ENCODE peak calls at places on chromosome 6, in four cellular contexts. One of them, this sample, is unnamed.

GRCh38 chr6:7129784-7130569 is 22.2 kb downstream of the RREB1 start:
- DNase-seq in cardiac muscle cell: no peak
- DNase-seq in A549: no peak
- DNase-seq in body of pancreas: peak; percentile 71
- DNase-seq in this sample: no peak

GRCh38 chr6:7418238-7418905 is 28.8 kb downstream of the RIOK1 start:
- DNase-seq in cardiac muscle cell: no peak
- DNase-seq in A549: peak; percentile 80
- DNase-seq in body of pancreas: no peak
- DNase-seq in this sample: no peak

GRCh38 chr6:158744986-158745430 is 74.2 kb downstream of the EZR start:
- DNase-seq in cardiac muscle cell: peak; percentile 61
- DNase-seq in A549: no peak
- DNase-seq in body of pancreas: no peak
- DNase-seq in this sample: no peak

GRCh38 chr6:99282479-99283062 is 66.9 kb downstream of the FAXC start:
- DNase-seq in cardiac muscle cell: peak; percentile 27
- DNase-seq in A549: peak; percentile 10
- DNase-seq in body of pancreas: no peak
- DNase-seq in this sample: no peak

GRCh38 chr6:2579241-2579761 is 171.4 kb downstream of the MYLK4 start:
- DNase-seq in cardiac muscle cell: peak; percentile 26
- DNase-seq in A549: no peak
- DNase-seq in body of pancreas: no peak
- DNase-seq in this sample: no peak

GRCh38 chr6:167778497-167779122 is 48.1 kb upstream of the AFDN start:
- DNase-seq in cardiac muscle cell: no peak
- DNase-seq in A549: no peak
- DNase-seq in body of pancreas: peak; percentile 52
- DNase-seq in this sample: peak; percentile 76

GRCh38 chr6:20802596-20802995 is 268.3 kb downstream of the CDKAL1 start:
- DNase-seq in cardiac muscle cell: no peak
- DNase-seq in A549: no peak
- DNase-seq in body of pancreas: no peak
- DNase-seq in this sample: no peak

GRCh38 chr6:11043961-11044711 is at the start of gene ELOVL2:
- DNase-seq in cardiac muscle cell: peak; percentile 83
- DNase-seq in A549: peak; percentile 56
- DNase-seq in body of pancreas: peak; percentile 59
- DNase-seq in this sample: no peak

GRCh38 chr6:166515072-166515810 is 71.2 kb downstream of the RAMACL start:
- DNase-seq in cardiac muscle cell: no peak
- DNase-seq in A549: peak; percentile 24
- DNase-seq in body of pancreas: no peak
- DNase-seq in this sample: no peak

GRCh38 chr6:21033575-21034026 is 499.3 kb downstream of the CDKAL1 start:
- DNase-seq in cardiac muscle cell: no peak
- DNase-seq in A549: peak; percentile 14
- DNase-seq in body of pancreas: peak; percentile 28
- DNase-seq in this sample: no peak

GRCh38 chr6:24401458-24401857 is 1.3 kb upstream of the MRS2 start:
- DNase-seq in cardiac muscle cell: peak; percentile 15
- DNase-seq in A549: no peak
- DNase-seq in body of pancreas: no peak
- DNase-seq in this sample: peak; percentile 50

GRCh38 chr6:159107451-159108260 is 61.5 kb upstream of the FNDC1 start:
- DNase-seq in cardiac muscle cell: no peak
- DNase-seq in A549: no peak
- DNase-seq in body of pancreas: no peak
- DNase-seq in this sample: no peak

GRCh38 chr6:15504040-15504491 is 158.8 kb downstream of the DTNBP1 start:
- DNase-seq in cardiac muscle cell: no peak
- DNase-seq in A549: no peak
- DNase-seq in body of pancreas: no peak
- DNase-seq in this sample: no peak
- TF ChIP-seq CTCF in cardiac muscle cell: peak; percentile 15
- TF ChIP-seq CTCF in A549: no peak
- TF ChIP-seq CTCF in body of pancreas: no peak
- TF ChIP-seq CTCF in this sample: no peak

GRCh38 chr6:120826253-120826652 is 508.0 kb downstream of the TBC1D32 start:
- DNase-seq in cardiac muscle cell: peak; percentile 61
- DNase-seq in A549: peak; percentile 23
- DNase-seq in body of pancreas: peak; percentile 78
- DNase-seq in this sample: peak; percentile 47
- TF ChIP-seq CTCF in cardiac muscle cell: peak; percentile 29
- TF ChIP-seq CTCF in A549: peak; percentile 45
- TF ChIP-seq CTCF in body of pancreas: peak; percentile 78
- TF ChIP-seq CTCF in this sample: peak; percentile 69

GRCh38 chr6:46862381-46862780 is 59.4 kb downstream of the ADGRF5 start:
- DNase-seq in cardiac muscle cell: no peak
- DNase-seq in A549: no peak
- DNase-seq in body of pancreas: no peak
- DNase-seq in this sample: no peak
- TF ChIP-seq CTCF in cardiac muscle cell: no peak
- TF ChIP-seq CTCF in A549: no peak
- TF ChIP-seq CTCF in body of pancreas: no peak
- TF ChIP-seq CTCF in this sample: no peak

GRCh38 chr6:31010393-31011060 is at the start of gene MUC22:
- DNase-seq in cardiac muscle cell: no peak
- DNase-seq in A549: no peak
- DNase-seq in body of pancreas: no peak
- DNase-seq in this sample: no peak

GRCh38 chr6:31007694-31008093 is 2.6 kb upstream of the MUC22 start:
- DNase-seq in cardiac muscle cell: no peak
- DNase-seq in A549: peak; percentile 51
- DNase-seq in body of pancreas: no peak
- DNase-seq in this sample: peak; percentile 37

GRCh38 chr6:31005249-31006020 is 4.8 kb upstream of the MUC22 start:
- DNase-seq in cardiac muscle cell: no peak
- DNase-seq in A549: no peak
- DNase-seq in body of pancreas: no peak
- DNase-seq in this sample: no peak

GRCh38 chr6:31009731-31010130 is 543 bp upstream of the MUC22 start:
- DNase-seq in cardiac muscle cell: no peak
- DNase-seq in A549: no peak
- DNase-seq in body of pancreas: no peak
- DNase-seq in this sample: no peak

DNA sequence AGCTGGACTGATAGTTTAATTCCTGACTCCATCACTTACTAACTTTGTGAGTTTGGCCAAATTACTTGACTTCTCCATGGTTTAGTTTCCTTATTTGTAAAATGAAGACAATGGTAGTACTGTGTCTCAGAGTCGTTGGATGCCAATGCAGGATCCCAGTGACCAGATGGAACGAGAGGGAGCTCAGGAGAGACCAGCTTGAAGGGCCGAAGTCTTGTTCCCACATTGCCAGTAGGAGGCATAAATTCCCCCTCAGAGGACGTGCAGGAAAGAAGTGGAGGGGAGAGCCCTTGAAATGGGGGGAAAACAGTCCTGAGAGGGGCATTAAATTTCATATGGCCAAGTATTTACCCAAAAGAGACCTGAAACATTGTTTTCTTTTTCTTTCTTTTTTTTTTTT is 2.1 kb upstream of the MUC22 start:
- DNase-seq in cardiac muscle cell: no peak
- DNase-seq in A549: no peak
- DNase-seq in body of pancreas: no peak
- DNase-seq in this sample: no peak
- TF ChIP-seq CTCF in cardiac muscle cell: no peak
- TF ChIP-seq CTCF in A549: no peak
- TF ChIP-seq CTCF in body of pancreas: no peak
- TF ChIP-seq CTCF in this sample: no peak

DNA sequence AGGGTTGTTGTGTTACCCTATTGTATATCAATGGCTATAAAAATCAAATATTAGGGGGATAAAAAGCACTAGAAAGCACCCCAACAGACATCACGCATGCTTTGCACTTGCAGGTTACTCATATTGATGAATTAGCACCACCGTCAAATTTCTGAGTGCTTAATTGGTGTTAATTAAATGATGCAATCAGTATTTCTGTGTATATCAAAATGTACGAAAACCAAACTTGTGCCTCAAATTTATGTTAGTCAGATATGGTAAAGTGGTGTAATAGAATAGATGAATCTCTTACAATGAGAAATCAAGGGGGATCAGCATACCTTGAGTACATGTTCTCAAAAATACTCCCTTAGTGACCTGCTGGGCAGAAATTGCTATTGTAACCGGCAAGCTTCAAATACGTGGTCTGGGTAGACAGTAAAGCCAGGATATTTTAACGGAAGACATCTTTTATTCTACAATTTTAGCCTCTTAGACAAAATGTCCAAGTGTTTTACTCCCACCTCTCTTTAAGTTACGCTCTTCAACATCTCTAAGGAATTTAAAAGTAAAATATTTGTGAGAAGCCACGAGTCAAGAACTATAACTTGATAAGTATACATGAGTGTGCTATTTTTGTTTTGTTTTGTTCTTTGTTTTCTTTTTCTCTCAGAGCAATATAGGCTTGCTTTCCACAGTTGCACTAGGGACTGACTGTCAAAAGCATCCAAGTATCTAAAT is 166.0 kb downstream of the QKI start:
- DNase-seq in cardiac muscle cell: no peak
- DNase-seq in A549: no peak
- DNase-seq in body of pancreas: no peak
- DNase-seq in this sample: no peak
- TF ChIP-seq CTCF in cardiac muscle cell: no peak
- TF ChIP-seq CTCF in A549: no peak
- TF ChIP-seq CTCF in body of pancreas: no peak
- TF ChIP-seq CTCF in this sample: no peak

DNA sequence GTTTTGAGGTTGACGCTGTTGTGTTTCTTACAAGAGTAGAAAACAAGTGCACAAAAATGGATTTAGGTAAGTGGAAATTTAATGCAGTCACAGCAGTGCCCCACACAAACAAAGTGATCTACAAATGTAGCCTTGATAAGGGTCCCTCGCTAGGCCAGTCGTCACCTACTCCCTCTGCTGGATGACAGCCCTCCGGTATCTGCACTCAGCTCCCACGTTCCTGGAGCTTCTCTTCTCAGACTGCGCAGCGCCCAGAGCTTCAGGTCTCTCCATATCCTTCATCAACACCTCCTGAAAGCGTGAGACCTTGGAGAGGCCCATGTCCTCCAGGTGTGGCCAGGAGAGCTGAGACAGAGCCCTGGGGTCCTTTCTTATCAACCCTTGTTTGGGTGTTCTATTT is 58.3 kb upstream of the MAP3K4 start:
- DNase-seq in cardiac muscle cell: peak; percentile 61
- DNase-seq in A549: no peak
- DNase-seq in body of pancreas: no peak
- DNase-seq in this sample: peak; percentile 19
- TF ChIP-seq CTCF in cardiac muscle cell: peak; percentile 11
- TF ChIP-seq CTCF in A549: no peak
- TF ChIP-seq CTCF in body of pancreas: no peak
- TF ChIP-seq CTCF in this sample: peak; percentile 19

DNA sequence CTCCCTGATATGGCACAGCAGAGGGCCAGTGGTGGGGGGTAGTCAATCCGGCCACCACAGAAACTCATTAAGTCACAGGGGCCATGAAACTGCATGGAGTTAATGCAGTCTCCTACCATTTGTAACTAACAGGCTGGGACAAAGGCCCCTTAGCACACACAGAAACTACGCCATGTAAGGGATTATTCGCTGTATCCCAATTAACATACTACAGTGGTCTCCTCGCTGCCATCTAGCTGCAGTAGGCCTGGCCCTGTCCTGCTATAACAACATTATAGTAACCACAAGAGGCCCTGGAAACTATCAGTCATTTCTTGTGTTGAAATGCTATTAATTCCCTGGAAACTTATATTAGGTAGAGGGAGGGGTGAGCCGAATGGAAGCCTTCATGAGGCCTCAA is 72.3 kb upstream of the CCN2 start:
- DNase-seq in cardiac muscle cell: no peak
- DNase-seq in A549: no peak
- DNase-seq in body of pancreas: peak; percentile 6
- DNase-seq in this sample: no peak
- TF ChIP-seq CTCF in cardiac muscle cell: no peak
- TF ChIP-seq CTCF in A549: no peak
- TF ChIP-seq CTCF in body of pancreas: no peak
- TF ChIP-seq CTCF in this sample: no peak

DNA sequence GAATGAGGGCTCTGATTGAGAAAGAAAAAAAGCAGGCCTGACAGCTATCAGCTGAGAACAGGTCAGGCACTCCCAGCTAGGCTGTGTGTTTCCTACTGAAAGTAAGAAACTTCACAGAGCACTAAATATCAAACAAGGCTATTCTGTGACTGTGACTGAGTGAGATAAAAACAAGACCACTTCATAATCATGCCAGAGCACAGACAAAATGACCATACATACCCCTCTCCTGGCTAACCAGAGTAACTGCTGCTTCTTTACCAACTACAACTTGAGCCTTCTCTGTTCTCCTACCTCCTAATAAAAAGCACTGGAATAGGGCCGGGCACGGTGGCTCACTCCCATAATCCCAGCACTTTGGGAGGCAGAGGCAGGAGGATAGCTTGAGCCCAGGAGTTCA is 6.8 kb upstream of the BTN1A1 start:
- DNase-seq in cardiac muscle cell: peak; percentile 12
- DNase-seq in A549: peak; percentile 40
- DNase-seq in body of pancreas: no peak
- DNase-seq in this sample: no peak
- TF ChIP-seq CTCF in cardiac muscle cell: peak; percentile 30
- TF ChIP-seq CTCF in A549: no peak
- TF ChIP-seq CTCF in body of pancreas: no peak
- TF ChIP-seq CTCF in this sample: no peak